ENCODE peak calls at places on chromosomes 7 and 10, in six cellular contexts. J is IMR-90, N is neuronal stem cell, W is mesenchymal stem cell, D is H1, O is mesendoderm. C is an unnamed sample.

GRCh38 chr10:105188737-105189463 is 547.8 kb downstream of the SORCS3 start:
- DNase-seq in J (no peak), N (no peak), W (no peak), D (no peak), O (peak; percentile 37), C (no peak)

GRCh38 chr10:19111501-19112267 is 63.1 kb downstream of the MALRD1 start:
- DNase-seq in J (peak; percentile 55), N (no peak), W (no peak), D (no peak), O (peak; percentile 49), C (no peak)

GRCh38 chr10:56258378-56258777 is 102.7 kb downstream of the ZWINT start:
- DNase-seq in J (no peak), N (no peak), W (no peak), D (no peak), O (no peak), C (no peak)

GRCh38 chr7:22179442-22179879 is 177.5 kb downstream of the RAPGEF5 start:
- DNase-seq in J (no peak), N (no peak), W (no peak), D (no peak), O (peak; percentile 46), C (peak; percentile 48)

GRCh38 chr10:95431900-95432342 is 129.2 kb downstream of the SORBS1 start:
- DNase-seq in J (no peak), N (no peak), W (no peak), D (no peak), O (no peak), C (no peak)

GRCh38 chr10:50395279-50395678 is 144.0 kb upstream of the ASAH2 start:
- DNase-seq in J (peak; percentile 44), N (no peak), W (peak; percentile 71), D (no peak), O (no peak), C (no peak)

GRCh38 chr10:11824825-11825224 is 1.7 kb downstream of the PROSER2 start:
- DNase-seq in J (no peak), N (no peak), W (no peak), D (no peak), O (no peak), C (no peak)

GRCh38 chr10:126057494-126057893 is 161.1 kb downstream of the FANK1 start:
- DNase-seq in J (no peak), N (no peak), W (no peak), D (peak; percentile 40), O (no peak), C (no peak)

GRCh38 chr7:55255501-55256445 is 109.4 kb upstream of the LANCL2 start:
- DNase-seq in J (peak; percentile 68), N (peak; percentile 76), W (peak; percentile 79), D (peak; percentile 87), O (peak; percentile 81), C (peak; percentile 94)

GRCh38 chr7:85023066-85023687 is 163.7 kb downstream of the SEMA3D start:
- DNase-seq in J (peak; percentile 58), N (peak; percentile 53), W (peak; percentile 61), D (no peak), O (peak; percentile 48), C (peak; percentile 3)

GRCh38 chr7:110633313-110633712 is 457.6 kb upstream of the LRRN3 start:
- DNase-seq in J (no peak), N (no peak), W (no peak), D (no peak), O (no peak), C (no peak)

GRCh38 chr10:112716924-112717348 is 233.1 kb upstream of the TCF7L2 start:
- DNase-seq in J (peak; percentile 72), N (no peak), W (peak; percentile 80), D (peak; percentile 41), O (peak; percentile 57), C (no peak)

GRCh38 chr10:119342017-119342734 is 134.8 kb downstream of the GRK5 start:
- DNase-seq in J (peak; percentile 49), N (no peak), W (no peak), D (no peak), O (no peak), C (no peak)

GRCh38 chr7:5634107-5634950 is 147.1 kb downstream of the RNF216 start:
- DNase-seq in J (peak; percentile 94), N (no peak), W (peak; percentile 83), D (peak; percentile 72), O (peak; percentile 94), C (no peak)

GRCh38 chr7:153088601-153089000 is 329.0 kb downstream of the ACTR3B start:
- DNase-seq in J (no peak), N (no peak), W (no peak), D (no peak), O (no peak), C (no peak)

GRCh38 chr10:79424221-79425073 is 21.0 kb downstream of the ZCCHC24 start:
- DNase-seq in J (peak; percentile 52), N (no peak), W (no peak), D (no peak), O (no peak), C (no peak)

GRCh38 chr7:105185290-105186010 is 171.4 kb downstream of the KMT2E start:
- DNase-seq in J (no peak), N (no peak), W (no peak), D (no peak), O (no peak), C (no peak)

GRCh38 chr10:114548662-114549061 is 109.4 kb downstream of the ABLIM1 start:
- DNase-seq in J (peak; percentile 56), N (peak; percentile 41), W (peak; percentile 66), D (peak; percentile 59), O (peak; percentile 61), C (peak; percentile 22)

GRCh38 chr10:119006451-119007210 is 22.9 kb upstream of the NANOS1 start:
- DNase-seq in J (peak; percentile 100), N (no peak), W (peak; percentile 99), D (no peak), O (no peak), C (peak; percentile 78)

GRCh38 chr10:129784891-129785290 is 179.2 kb downstream of the EBF3 start:
- DNase-seq in J (no peak), N (no peak), W (no peak), D (no peak), O (no peak), C (no peak)

GRCh38 chr7:44104880-44105771 is 981 bp downstream of the AEBP1 start:
- DNase-seq in J (peak; percentile 46), N (peak; percentile 27), W (peak; percentile 79), D (peak; percentile 67), O (peak; percentile 81), C (no peak)

GRCh38 chr10:24215193-24215592 is 6.3 kb downstream of the KIAA1217 start:
- DNase-seq in J (no peak), N (no peak), W (no peak), D (no peak), O (no peak), C (peak; percentile 8)

GRCh38 chr10:91420868-91421267 is 10.7 kb downstream of the HECTD2 start:
- DNase-seq in J (peak; percentile 62), N (no peak), W (peak; percentile 67), D (no peak), O (peak; percentile 19), C (no peak)

GRCh38 chr7:26202019-26202985 is 757 bp downstream of the CBX3 start:
- DNase-seq in J (no peak), N (no peak), W (no peak), D (no peak), O (no peak), C (peak; percentile 49)
- H3K18ac ChIP-seq in J (peak overlapping the region; percentile 87), N (peak overlapping the region; percentile 100), W (peak overlapping the region; percentile 99), D (peak overlapping the region; percentile 93), O (peak overlapping the region; percentile 99), C (peak overlapping the region; percentile 96)

DNA sequence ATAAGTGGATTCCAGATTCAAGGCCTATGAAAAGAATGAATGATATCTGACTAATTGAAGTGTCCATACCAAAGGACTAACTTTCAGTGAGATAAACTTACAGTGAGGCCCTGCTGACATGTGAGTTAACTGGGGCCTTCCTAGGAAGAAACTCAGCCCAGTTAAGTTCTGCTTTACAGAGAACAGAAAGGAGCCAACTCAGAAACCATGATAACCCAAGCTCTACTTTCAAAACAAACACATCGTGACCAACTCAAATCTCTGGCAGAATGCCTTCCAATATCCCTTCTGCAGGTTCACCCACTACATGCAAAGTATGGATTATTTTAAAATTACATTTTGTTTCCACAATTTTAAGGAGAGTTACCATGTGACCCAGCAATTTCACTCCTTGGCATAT is 75.8 kb upstream of the MRLN start:
- DNase-seq in J (peak; percentile 17), N (no peak), W (no peak), D (no peak), O (no peak), C (peak; percentile 6)
- H2BK5ac ChIP-seq in J (no peak overlapping the region), N (no peak overlapping the region), W (no peak overlapping the region), D (no peak overlapping the region), O (no peak overlapping the region), C (no peak overlapping the region)

DNA sequence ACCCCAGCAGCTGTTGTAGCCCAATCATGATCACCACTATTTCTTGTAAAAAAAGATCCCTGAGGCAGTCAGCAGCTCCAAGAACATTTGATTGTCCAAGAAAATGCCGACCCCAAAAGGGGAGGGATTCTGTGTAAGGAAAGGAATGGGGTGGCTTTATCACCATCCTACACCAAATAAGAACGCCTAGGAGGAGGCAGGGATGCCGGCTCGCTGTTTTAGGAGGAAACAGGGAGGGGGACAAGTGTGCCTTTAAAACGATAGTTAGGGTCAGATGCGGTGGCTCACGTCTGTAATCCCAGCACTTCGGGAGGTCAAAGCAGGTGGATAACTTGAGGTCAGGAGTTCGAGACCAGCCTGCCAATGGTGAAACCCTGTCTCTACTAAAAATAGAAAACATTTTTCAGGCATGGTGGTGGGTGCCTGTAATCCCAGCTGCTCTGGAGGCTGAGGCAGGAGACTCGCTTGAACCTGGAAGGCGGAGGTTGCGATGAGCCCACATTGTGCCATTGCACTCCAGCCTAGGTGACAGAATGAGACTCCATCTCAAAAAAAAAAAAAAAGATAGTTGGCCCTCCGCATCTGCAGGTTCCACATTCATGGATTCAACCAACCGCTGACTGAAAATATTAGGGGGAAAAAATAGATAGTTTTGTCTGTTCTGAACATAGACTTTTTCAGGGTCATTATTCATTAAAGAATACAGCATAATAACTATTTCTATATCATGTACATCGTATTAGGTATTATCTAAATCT is 63.6 kb downstream of the PDIA4 start:
- DNase-seq in J (no peak), N (no peak), W (no peak), D (no peak), O (no peak), C (peak; percentile 20)
- H3K4me3 ChIP-seq in J (no peak overlapping the region), N (no peak overlapping the region), W (no peak overlapping the region), D (no peak overlapping the region), O (no peak overlapping the region), C (no peak overlapping the region)

GRCh38 chr7:131602304-131602993 is 46.0 kb upstream of the PODXL start:
- DNase-seq in J (no peak), N (no peak), W (no peak), D (no peak), O (no peak), C (no peak)

GRCh38 chr7:131602994-131603372 is 46.6 kb upstream of the PODXL start:
- DNase-seq in J (no peak), N (no peak), W (no peak), D (no peak), O (no peak), C (no peak)

GRCh38 chr7:131604841-131605279 is 48.4 kb upstream of the PODXL start:
- DNase-seq in J (peak; percentile 77), N (no peak), W (peak; percentile 86), D (no peak), O (peak; percentile 96), C (peak; percentile 74)

GRCh38 chr7:131605280-131605878 is 49.0 kb upstream of the PODXL start:
- DNase-seq in J (no peak), N (peak; percentile 81), W (no peak), D (peak; percentile 75), O (peak; percentile 92), C (no peak)

DNA sequence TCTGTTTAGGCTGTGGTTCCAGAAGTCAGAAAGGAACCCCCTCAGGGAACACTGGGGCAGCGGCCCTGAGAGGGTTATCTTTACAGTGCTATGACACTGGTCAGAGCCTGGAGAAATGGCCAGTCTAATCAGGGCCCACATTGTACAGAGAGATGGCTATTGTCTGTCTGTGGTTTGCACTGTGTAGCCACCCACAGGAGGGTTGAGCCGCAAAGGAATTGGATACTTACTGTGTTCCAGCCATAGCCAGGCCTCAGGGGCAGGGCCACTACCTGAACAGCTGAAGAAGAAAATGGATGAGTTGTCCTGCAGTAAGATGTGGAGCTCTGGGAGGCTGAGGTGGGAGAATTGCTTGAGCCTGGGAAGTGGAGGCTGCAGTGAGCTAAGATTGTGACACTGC is 47.5 kb upstream of the PODXL start:
- DNase-seq in J (no peak), N (no peak), W (no peak), D (no peak), O (no peak), C (no peak)
- H3K18ac ChIP-seq in J (no peak overlapping the region), N (peak overlapping the region; percentile 66), W (no peak overlapping the region), D (peak overlapping the region; percentile 94), O (peak overlapping the region; percentile 89), C (no peak overlapping the region)